ENCODE peak calls at places on chromosomes 6 and 20, in seven cellular contexts. S is ELR; O is CD4-positive, alpha-beta memory T cell; W is stimulated activated CD8-positive, alpha-beta memory T cell treated with anti-CD3 and anti-CD28 coated beads, Interleukin-15, amount 100 ng/mL, for 48 hours; U is hippocampal formation; B is KBM-7; H is mucosa of gallbladder. L is an unnamed sample.

GRCh38 chr6:34273242-34273805 is 24.5 kb upstream of the SMIM29 start:
- DNase-seq in S (no peak), O (no peak), W (no peak), U (no peak), B (peak), H (peak), L (peak)

GRCh38 chr6:153031335-153031955 is 28.9 kb upstream of the MTRF1L start:
- DNase-seq in S (peak), O (no peak), W (no peak), U (no peak), B (no peak), H (no peak), L (no peak)

GRCh38 chr6:155088856-155089255 is 93.7 kb downstream of the TIAM2 start:
- DNase-seq in S (no peak), O (no peak), W (no peak), U (no peak), B (no peak), H (no peak), L (no peak)

GRCh38 chr20:51318058-51318960 is 224.2 kb downstream of the NFATC2 start:
- DNase-seq in S (peak), O (peak), W (peak), U (no peak), B (peak), H (peak), L (no peak)

GRCh38 chr20:51529027-51529749 is 13.3 kb downstream of the NFATC2 start:
- DNase-seq in S (peak), O (no peak), W (peak), U (no peak), B (no peak), H (no peak), L (no peak)

GRCh38 chr6:112237644-112238043 is 16.7 kb downstream of the LAMA4 start:
- DNase-seq in S (no peak), O (no peak), W (no peak), U (no peak), B (no peak), H (no peak), L (no peak)

GRCh38 chr20:17620371-17621228 is 50.7 kb downstream of the DSTN start:
- DNase-seq in S (no peak), O (no peak), W (no peak), U (no peak), B (no peak), H (no peak), L (no peak)

GRCh38 chr20:45752747-45753146 is 30.6 kb downstream of the SPINT4 start:
- DNase-seq in S (peak), O (no peak), W (no peak), U (no peak), B (no peak), H (no peak), L (no peak)

GRCh38 chr6:153729189-153729588 is 309.9 kb upstream of the OPRM1 start:
- DNase-seq in S (no peak), O (no peak), W (no peak), U (no peak), B (no peak), H (no peak), L (no peak)

GRCh38 chr20:64164123-64164836 is at the start of gene MYT1:
- DNase-seq in S (no peak), O (no peak), W (no peak), U (no peak), B (no peak), H (no peak), L (no peak)

GRCh38 chr20:10761232-10761631 is 87.4 kb upstream of the JAG1 start:
- DNase-seq in S (no peak), O (no peak), W (no peak), U (peak), B (no peak), H (no peak), L (no peak)

GRCh38 chr20:42836339-42836738 is 353.4 kb downstream of the PTPRT start:
- DNase-seq in S (no peak), O (no peak), W (no peak), U (no peak), B (no peak), H (no peak), L (no peak)

GRCh38 chr6:36375644-36376155 is 11.8 kb downstream of the ETV7 start:
- DNase-seq in S (no peak), O (no peak), W (no peak), U (no peak), B (no peak), H (no peak), L (no peak)

GRCh38 chr6:130093546-130093945 is 75.2 kb downstream of the L3MBTL3 start:
- DNase-seq in S (no peak), O (no peak), W (no peak), U (no peak), B (no peak), H (no peak), L (no peak)